ENCODE peak calls at places on chromosomes 13 and 19, in six cellular contexts. One of them, this sample, is unnamed. For H3K4me1, the result is how much of the 10 kb centered on the place peaks cover.

GRCh38 chr19:33640773-33641172 is 19.0 kb downstream of the CHST8 start:
- DNase-seq in heart left ventricle: no peak
- DNase-seq in left ventricle myocardium inferior: no peak
- DNase-seq in GM23338: peak
- DNase-seq in fibroblast of lung: no peak
- DNase-seq in pancreas: no peak
- DNase-seq in this sample: no peak

GRCh38 chr13:20775961-20776360 is 2.2 kb upstream of the EEF1AKMT1 start:
- DNase-seq in fibroblast of lung: no peak
- DNase-seq in GM23338: peak
- DNase-seq in pancreas: no peak
- DNase-seq in heart left ventricle: no peak
- DNase-seq in left ventricle myocardium inferior: no peak
- DNase-seq in this sample: no peak

GRCh38 chr13:62320129-62320724 is 904.6 kb upstream of the PCDH20 start:
- DNase-seq in fibroblast of lung: peak
- DNase-seq in left ventricle myocardium inferior: no peak
- DNase-seq in GM23338: peak
- DNase-seq in heart left ventricle: no peak
- DNase-seq in pancreas: no peak
- DNase-seq in this sample: no peak

GRCh38 chr13:110915874-110916670 is 1.2 kb upstream of the ANKRD10 start:
- DNase-seq in fibroblast of lung: peak
- DNase-seq in pancreas: no peak
- DNase-seq in heart left ventricle: no peak
- DNase-seq in GM23338: no peak
- DNase-seq in left ventricle myocardium inferior: no peak
- DNase-seq in this sample: no peak

GRCh38 chr13:113804017-113804702 is 45.1 kb downstream of the TMEM255B start:
- DNase-seq in GM23338: no peak
- DNase-seq in fibroblast of lung: no peak
- DNase-seq in left ventricle myocardium inferior: no peak
- DNase-seq in heart left ventricle: peak
- DNase-seq in pancreas: no peak
- DNase-seq in this sample: no peak

GRCh38 chr13:93496985-93497673 is 270.5 kb downstream of the GPC6 start:
- DNase-seq in pancreas: no peak
- DNase-seq in GM23338: no peak
- DNase-seq in left ventricle myocardium inferior: no peak
- DNase-seq in fibroblast of lung: peak
- DNase-seq in heart left ventricle: no peak
- DNase-seq in this sample: no peak

GRCh38 chr19:2814426-2814825 is 5.2 kb upstream of the ZNF554 start:
- DNase-seq in GM23338: no peak
- DNase-seq in heart left ventricle: peak
- DNase-seq in fibroblast of lung: no peak
- DNase-seq in left ventricle myocardium inferior: no peak
- DNase-seq in pancreas: no peak
- DNase-seq in this sample: no peak

GRCh38 chr13:33797622-33798021 is 20.3 kb upstream of the RFC3 start:
- DNase-seq in left ventricle myocardium inferior: no peak
- DNase-seq in GM23338: no peak
- DNase-seq in fibroblast of lung: peak
- DNase-seq in heart left ventricle: no peak
- DNase-seq in pancreas: no peak
- DNase-seq in this sample: no peak

GRCh38 chr19:751501-752341 is 809 bp downstream of the MISP start:
- DNase-seq in GM23338: no peak
- DNase-seq in pancreas: no peak
- DNase-seq in heart left ventricle: no peak
- DNase-seq in left ventricle myocardium inferior: no peak
- DNase-seq in fibroblast of lung: peak
- DNase-seq in this sample: no peak

GRCh38 chr13:79085021-79085420 is 321.0 kb downstream of the RBM26 start:
- DNase-seq in fibroblast of lung: no peak
- DNase-seq in heart left ventricle: no peak
- DNase-seq in pancreas: no peak
- DNase-seq in GM23338: no peak
- DNase-seq in left ventricle myocardium inferior: no peak
- DNase-seq in this sample: no peak

GRCh38 chr19:43726736-43727592 is 11.1 kb downstream of the IRGC start:
- DNase-seq in left ventricle myocardium inferior: peak
- DNase-seq in heart left ventricle: peak
- DNase-seq in fibroblast of lung: no peak
- DNase-seq in pancreas: no peak
- DNase-seq in GM23338: no peak
- DNase-seq in this sample: no peak

GRCh38 chr19:35061583-35062373 is 20.3 kb downstream of the HPN start:
- DNase-seq in fibroblast of lung: peak
- DNase-seq in pancreas: no peak
- DNase-seq in heart left ventricle: peak
- DNase-seq in GM23338: no peak
- DNase-seq in left ventricle myocardium inferior: no peak
- DNase-seq in this sample: no peak

GRCh38 chr13:87122551-87122950 is 548.6 kb upstream of the SLITRK5 start:
- DNase-seq in heart left ventricle: no peak
- DNase-seq in GM23338: no peak
- DNase-seq in fibroblast of lung: no peak
- DNase-seq in left ventricle myocardium inferior: no peak
- DNase-seq in pancreas: no peak
- DNase-seq in this sample: no peak

GRCh38 chr13:76000131-76000530 is 364.0 kb downstream of the LMO7 start:
- DNase-seq in left ventricle myocardium inferior: no peak
- DNase-seq in GM23338: no peak
- DNase-seq in fibroblast of lung: no peak
- DNase-seq in pancreas: no peak
- DNase-seq in heart left ventricle: no peak
- DNase-seq in this sample: no peak

GRCh38 chr13:25085125-25085742 is 10.7 kb upstream of the PABPC3 start:
- DNase-seq in fibroblast of lung: peak
- DNase-seq in heart left ventricle: no peak
- DNase-seq in left ventricle myocardium inferior: no peak
- DNase-seq in GM23338: peak
- DNase-seq in pancreas: no peak
- DNase-seq in this sample: no peak

GRCh38 chr19:18298601-18299000 is 17.2 kb upstream of the JUND start:
- DNase-seq in left ventricle myocardium inferior: no peak
- DNase-seq in fibroblast of lung: no peak
- DNase-seq in pancreas: no peak
- DNase-seq in heart left ventricle: no peak
- DNase-seq in GM23338: no peak
- DNase-seq in this sample: no peak

GRCh38 chr19:31625056-31625455 is 275.8 kb upstream of the TSHZ3 start:
- DNase-seq in left ventricle myocardium inferior: no peak
- DNase-seq in heart left ventricle: no peak
- DNase-seq in GM23338: no peak
- DNase-seq in fibroblast of lung: no peak
- DNase-seq in pancreas: no peak
- DNase-seq in this sample: no peak

GRCh38 chr19:37980419-37980975 is 73.5 kb downstream of the SIPA1L3 start:
- DNase-seq in heart left ventricle: no peak
- DNase-seq in pancreas: no peak
- DNase-seq in left ventricle myocardium inferior: no peak
- DNase-seq in fibroblast of lung: peak
- DNase-seq in GM23338: no peak
- DNase-seq in this sample: peak

GRCh38 chr19:37975596-37976515 is 68.8 kb downstream of the SIPA1L3 start:
- DNase-seq in pancreas: no peak
- DNase-seq in heart left ventricle: no peak
- DNase-seq in fibroblast of lung: no peak
- DNase-seq in left ventricle myocardium inferior: no peak
- DNase-seq in GM23338: no peak
- DNase-seq in this sample: no peak

GRCh38 chr19:37979547-37980082 is 72.6 kb downstream of the SIPA1L3 start:
- DNase-seq in pancreas: peak
- DNase-seq in fibroblast of lung: no peak
- DNase-seq in GM23338: no peak
- DNase-seq in heart left ventricle: no peak
- DNase-seq in left ventricle myocardium inferior: no peak
- DNase-seq in this sample: peak

GRCh38 chr19:37977391-37977790 is 70.4 kb downstream of the SIPA1L3 start:
- DNase-seq in pancreas: no peak
- DNase-seq in left ventricle myocardium inferior: no peak
- DNase-seq in fibroblast of lung: no peak
- DNase-seq in heart left ventricle: no peak
- DNase-seq in GM23338: no peak
- DNase-seq in this sample: no peak

DNA sequence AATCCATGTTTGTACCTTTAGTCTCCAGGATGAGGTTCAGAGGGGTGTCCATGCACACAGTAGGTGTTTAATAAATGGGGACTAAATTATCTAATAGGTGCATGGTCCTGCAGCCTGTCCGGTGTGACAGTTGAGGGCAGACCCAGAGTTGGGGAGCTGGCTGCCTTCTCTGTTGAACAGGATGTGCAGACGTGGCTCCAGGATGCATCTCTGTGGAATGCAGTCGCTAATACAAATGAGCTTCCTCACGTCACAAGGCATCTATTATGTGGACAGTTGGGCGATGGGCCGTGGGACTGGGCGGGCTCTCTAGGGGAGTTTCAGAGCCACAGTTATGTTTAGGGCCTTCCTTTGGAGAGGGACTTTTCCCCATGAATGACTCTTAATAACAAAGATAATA is 71.0 kb downstream of the SIPA1L3 start:
- DNase-seq in pancreas: no peak
- DNase-seq in heart left ventricle: no peak
- DNase-seq in GM23338: no peak
- DNase-seq in left ventricle myocardium inferior: no peak
- DNase-seq in fibroblast of lung: peak
- DNase-seq in this sample: peak
- H3K4me1 ChIP-seq in pancreas: under half
- H3K4me1 ChIP-seq in heart left ventricle: under half
- H3K4me1 ChIP-seq in GM23338: under half
- H3K4me1 ChIP-seq in left ventricle myocardium inferior: under half
- H3K4me1 ChIP-seq in fibroblast of lung: under half
- H3K4me1 ChIP-seq in this sample: under half

DNA sequence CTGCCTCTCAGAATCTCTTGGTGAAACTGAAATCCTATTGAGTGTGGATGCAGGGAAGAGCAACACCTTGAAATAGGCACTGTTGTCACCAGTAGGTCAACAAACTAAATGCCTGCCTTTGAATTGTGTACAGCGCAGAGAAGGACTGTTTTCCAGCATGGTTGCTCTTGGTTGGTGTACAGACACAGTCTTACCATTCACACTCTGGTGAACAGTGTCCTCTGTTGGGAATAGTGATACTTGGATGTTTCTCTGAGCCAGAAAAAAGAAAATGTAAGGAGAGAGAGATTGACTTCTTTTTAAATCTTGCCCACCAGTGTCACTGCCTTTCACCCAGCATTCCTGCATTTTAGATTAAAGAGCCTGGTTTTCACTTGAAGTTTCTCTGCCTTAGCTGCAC is 179.7 kb downstream of the STK24 start:
- DNase-seq in heart left ventricle: no peak
- DNase-seq in GM23338: no peak
- DNase-seq in left ventricle myocardium inferior: no peak
- DNase-seq in fibroblast of lung: peak
- DNase-seq in pancreas: no peak
- DNase-seq in this sample: no peak
- TF ChIP-seq CTCF in heart left ventricle: peak
- TF ChIP-seq CTCF in GM23338: no peak
- TF ChIP-seq CTCF in left ventricle myocardium inferior: peak
- TF ChIP-seq CTCF in fibroblast of lung: peak
- TF ChIP-seq CTCF in pancreas: no peak
- TF ChIP-seq CTCF in this sample: no peak

GRCh38 chr19:13083008-13083404 is 19.7 kb downstream of the LYL1 start:
- DNase-seq in heart left ventricle: no peak
- DNase-seq in fibroblast of lung: no peak
- DNase-seq in GM23338: no peak
- DNase-seq in pancreas: no peak
- DNase-seq in left ventricle myocardium inferior: no peak
- DNase-seq in this sample: no peak
- H3K27ac ChIP-seq in heart left ventricle: peak
- H3K27ac ChIP-seq in fibroblast of lung: no peak
- H3K27ac ChIP-seq in GM23338: no peak
- H3K27ac ChIP-seq in pancreas: no peak
- H3K27ac ChIP-seq in left ventricle myocardium inferior: peak
- H3K27ac ChIP-seq in this sample: peak

GRCh38 chr19:46625731-46626130 is 842 bp upstream of the PTGIR start:
- DNase-seq in GM23338: no peak
- DNase-seq in fibroblast of lung: no peak
- DNase-seq in left ventricle myocardium inferior: no peak
- DNase-seq in heart left ventricle: peak
- DNase-seq in pancreas: no peak
- DNase-seq in this sample: no peak

GRCh38 chr19:46626441-46626840 is 1.6 kb upstream of the PTGIR start:
- DNase-seq in fibroblast of lung: no peak
- DNase-seq in left ventricle myocardium inferior: no peak
- DNase-seq in heart left ventricle: peak
- DNase-seq in GM23338: no peak
- DNase-seq in pancreas: no peak
- DNase-seq in this sample: no peak

GRCh38 chr19:46624958-46625661 is at the start of gene PTGIR:
- DNase-seq in pancreas: no peak
- DNase-seq in GM23338: peak
- DNase-seq in left ventricle myocardium inferior: peak
- DNase-seq in heart left ventricle: peak
- DNase-seq in fibroblast of lung: peak
- DNase-seq in this sample: peak

GRCh38 chr19:46622118-46622446 is 2.8 kb downstream of the PTGIR start:
- DNase-seq in left ventricle myocardium inferior: no peak
- DNase-seq in heart left ventricle: no peak
- DNase-seq in fibroblast of lung: no peak
- DNase-seq in pancreas: no peak
- DNase-seq in GM23338: no peak
- DNase-seq in this sample: no peak

GRCh38 chr19:46623915-46624502 is 880 bp downstream of the PTGIR start:
- DNase-seq in left ventricle myocardium inferior: no peak
- DNase-seq in fibroblast of lung: no peak
- DNase-seq in GM23338: no peak
- DNase-seq in heart left ventricle: peak
- DNase-seq in pancreas: no peak
- DNase-seq in this sample: no peak
- H3K4me1 ChIP-seq in left ventricle myocardium inferior: half or more
- H3K4me1 ChIP-seq in fibroblast of lung: under half
- H3K4me1 ChIP-seq in GM23338: under half
- H3K4me1 ChIP-seq in heart left ventricle: half or more
- H3K4me1 ChIP-seq in pancreas: under half
- H3K4me1 ChIP-seq in this sample: under half

GRCh38 chr19:54029930-54030490 is 33.7 kb downstream of the VSTM1 start:
- DNase-seq in pancreas: peak
- DNase-seq in heart left ventricle: no peak
- DNase-seq in GM23338: peak
- DNase-seq in fibroblast of lung: peak
- DNase-seq in left ventricle myocardium inferior: peak
- DNase-seq in this sample: peak
- TF ChIP-seq CTCF in pancreas: peak
- TF ChIP-seq CTCF in heart left ventricle: peak
- TF ChIP-seq CTCF in GM23338: peak
- TF ChIP-seq CTCF in fibroblast of lung: peak
- TF ChIP-seq CTCF in left ventricle myocardium inferior: peak
- TF ChIP-seq CTCF in this sample: peak

GRCh38 chr13:54034047-54034446 is 1005.4 kb downstream of the OLFM4 start:
- DNase-seq in GM23338: no peak
- DNase-seq in pancreas: no peak
- DNase-seq in fibroblast of lung: no peak
- DNase-seq in left ventricle myocardium inferior: no peak
- DNase-seq in heart left ventricle: no peak
- DNase-seq in this sample: no peak

GRCh38 chr13:54033323-54033861 is 1004.8 kb downstream of the OLFM4 start:
- DNase-seq in left ventricle myocardium inferior: no peak
- DNase-seq in fibroblast of lung: no peak
- DNase-seq in pancreas: no peak
- DNase-seq in GM23338: peak
- DNase-seq in heart left ventricle: no peak
- DNase-seq in this sample: no peak

GRCh38 chr13:54029720-54030119 is 1001.1 kb downstream of the OLFM4 start:
- DNase-seq in left ventricle myocardium inferior: no peak
- DNase-seq in fibroblast of lung: no peak
- DNase-seq in heart left ventricle: no peak
- DNase-seq in pancreas: no peak
- DNase-seq in GM23338: no peak
- DNase-seq in this sample: no peak

GRCh38 chr13:54029226-54029625 is 1000.6 kb downstream of the OLFM4 start:
- DNase-seq in pancreas: no peak
- DNase-seq in GM23338: peak
- DNase-seq in fibroblast of lung: no peak
- DNase-seq in left ventricle myocardium inferior: no peak
- DNase-seq in heart left ventricle: no peak
- DNase-seq in this sample: no peak
- H3K27ac ChIP-seq in pancreas: no peak
- H3K27ac ChIP-seq in GM23338: no peak
- H3K27ac ChIP-seq in fibroblast of lung: no peak
- H3K27ac ChIP-seq in left ventricle myocardium inferior: no peak
- H3K27ac ChIP-seq in heart left ventricle: no peak
- H3K27ac ChIP-seq in this sample: no peak

This sample was measured in tibial artery.